ENCODE peak calls at places on chromosomes 7 and 10, in eight cellular contexts. V is fibroblast of mammary gland, L is lower lobe of right lung, T is SK-N-SH, H is GM23338, K is fibroblast of lung, M is AG04449, G is transverse colon. S is an unnamed sample.

GRCh38 chr10:117107280-117107679 is 30.8 kb downstream of the VAX1 start:
- DNase-seq in V (no peak), L (no peak), T (no peak), H (no peak), K (no peak), M (no peak), G (no peak), S (no peak)

GRCh38 chr7:98399903-98400537 is 870 bp downstream of the BAIAP2L1 start:
- DNase-seq in V (no peak), L (no peak), T (peak; percentile 73), H (peak; percentile 73), K (no peak), M (peak; percentile 16), G (no peak), S (peak; percentile 50)

GRCh38 chr10:111085690-111086353 is 9.0 kb downstream of the ADRA2A start:
- DNase-seq in V (no peak), L (no peak), T (no peak), H (no peak), K (no peak), M (no peak), G (no peak), S (no peak)

GRCh38 chr7:111929258-111929657 is 276.9 kb downstream of the DOCK4 start:
- DNase-seq in V (no peak), L (no peak), T (no peak), H (no peak), K (no peak), M (no peak), G (no peak), S (no peak)

GRCh38 chr7:5526190-5527037 is 102.8 kb upstream of the TNRC18 start:
- DNase-seq in V (peak; percentile 32), L (no peak), T (peak; percentile 31), H (peak; percentile 58), K (peak; percentile 63), M (no peak), G (peak; percentile 70), S (no peak)

GRCh38 chr10:6053816-6054581 is 8.2 kb downstream of the IL2RA start:
- DNase-seq in V (no peak), L (peak; percentile 77), T (no peak), H (no peak), K (no peak), M (no peak), G (peak; percentile 52), S (no peak)

GRCh38 chr10:71462642-71462935 is 65.9 kb downstream of the CDH23 start:
- DNase-seq in V (no peak), L (no peak), T (no peak), H (no peak), K (no peak), M (no peak), G (no peak), S (no peak)

GRCh38 chr10:132879408-132880147 is 62.8 kb downstream of the CFAP46 start:
- DNase-seq in V (no peak), L (no peak), T (no peak), H (no peak), K (no peak), M (no peak), G (no peak), S (no peak)

GRCh38 chr10:44926771-44927751 is 15.9 kb downstream of the TMEM72 start:
- DNase-seq in V (peak; percentile 51), L (no peak), T (no peak), H (no peak), K (no peak), M (no peak), G (no peak), S (peak; percentile 16)

GRCh38 chr7:32587431-32587948 is 92.2 kb downstream of the AVL9 start:
- DNase-seq in V (peak; percentile 93), L (no peak), T (no peak), H (no peak), K (peak; percentile 95), M (peak; percentile 46), G (no peak), S (peak; percentile 95)

GRCh38 chr7:34451923-34452322 is 206.1 kb upstream of the NPSR1 start:
- DNase-seq in V (peak; percentile 20), L (no peak), T (no peak), H (no peak), K (peak; percentile 35), M (peak; percentile 28), G (no peak), S (no peak)

GRCh38 chr7:74477188-74477587 is 23.5 kb downstream of the GTF2IRD1 start:
- DNase-seq in V (no peak), L (peak; percentile 60), T (no peak), H (no peak), K (no peak), M (no peak), G (no peak), S (no peak)

GRCh38 chr7:79454325-79454960 is 976 bp upstream of the MAGI2 start:
- DNase-seq in V (peak; percentile 49), L (peak; percentile 50), T (no peak), H (peak; percentile 52), K (no peak), M (no peak), G (peak; percentile 8), S (peak; percentile 71)

GRCh38 chr10:34176351-34176750 is 638.7 kb downstream of the PARD3 start:
- DNase-seq in V (no peak), L (no peak), T (no peak), H (no peak), K (no peak), M (no peak), G (no peak), S (no peak)

GRCh38 chr10:34179280-34179679 is 635.8 kb downstream of the PARD3 start:
- DNase-seq in V (no peak), L (no peak), T (no peak), H (no peak), K (no peak), M (no peak), G (no peak), S (no peak)

GRCh38 chr10:34178756-34179155 is 636.3 kb downstream of the PARD3 start:
- DNase-seq in V (peak; percentile 54), L (no peak), T (no peak), H (no peak), K (no peak), M (no peak), G (no peak), S (no peak)

GRCh38 chr10:34180749-34181148 is 634.3 kb downstream of the PARD3 start:
- DNase-seq in V (no peak), L (no peak), T (no peak), H (peak; percentile 69), K (no peak), M (no peak), G (no peak), S (no peak)

GRCh38 chr10:34178196-34178595 is 636.9 kb downstream of the PARD3 start:
- DNase-seq in V (no peak), L (no peak), T (no peak), H (peak; percentile 50), K (no peak), M (no peak), G (no peak), S (no peak)
- H3K4me3 ChIP-seq in V (no peak overlapping the region), L (no peak overlapping the region), T (no peak overlapping the region), H (peak overlapping the region; percentile 31), K (no peak overlapping the region), M (no peak overlapping the region), G (no peak overlapping the region), S (no peak overlapping the region)

DNA sequence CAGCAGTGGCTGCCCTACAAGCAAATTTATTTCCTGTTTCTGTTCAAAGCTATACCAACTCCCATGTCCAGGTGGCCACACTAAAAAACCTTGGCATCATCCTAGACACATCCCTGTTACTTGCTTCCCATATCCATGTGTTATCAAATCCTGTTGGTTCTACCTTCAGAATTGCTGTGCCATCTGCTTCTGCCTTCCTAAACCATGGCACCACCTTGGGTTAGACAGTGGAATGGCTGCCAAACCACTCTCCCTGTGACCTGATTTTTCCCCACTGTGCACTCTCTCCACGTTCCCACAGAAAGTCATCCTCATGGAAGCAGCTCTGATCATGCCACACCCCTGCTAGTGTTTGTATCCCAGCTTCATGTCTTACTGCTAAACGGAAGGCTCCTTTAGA is 697.6 kb upstream of the GALNT17 start:
- DNase-seq in V (peak; percentile 11), L (no peak), T (no peak), H (no peak), K (no peak), M (no peak), G (no peak), S (no peak)
- TF ChIP-seq CTCF in V (peak; percentile 11), L (no peak), T (peak; percentile 41), H (no peak), K (peak; percentile 9), M (no peak), G (no peak), S (no peak)

DNA sequence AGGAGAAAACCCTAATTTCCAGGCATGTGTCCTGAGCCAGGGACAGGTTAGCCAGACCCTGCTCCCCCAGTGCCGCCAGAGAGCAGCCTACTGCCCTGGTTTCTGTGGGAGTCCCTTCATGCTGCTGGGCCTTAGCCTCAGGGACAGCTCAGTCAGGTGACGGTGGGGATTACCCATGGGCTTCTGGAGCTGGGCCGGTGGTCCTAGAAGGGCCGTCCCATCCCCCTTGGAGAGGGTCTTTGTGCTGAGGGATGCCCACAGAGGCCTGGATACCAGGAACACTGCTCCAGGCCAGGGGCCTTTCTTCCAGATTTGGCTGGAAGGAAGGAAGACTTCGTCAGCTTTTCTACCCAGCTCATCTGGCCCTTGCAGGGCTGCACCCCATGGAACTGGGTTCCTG is 71.4 kb upstream of the ZNF722 start:
- DNase-seq in V (no peak), L (no peak), T (no peak), H (no peak), K (no peak), M (no peak), G (no peak), S (no peak)
- H3K4me3 ChIP-seq in V (no peak overlapping the region), L (peak overlapping the region; percentile 67), T (peak overlapping the region; percentile 77), H (no peak overlapping the region), K (no peak overlapping the region), M (no peak overlapping the region), G (no peak overlapping the region), S (no peak overlapping the region)

GRCh38 chr10:75499556-75499955 is 68.1 kb downstream of the LRMDA start:
- DNase-seq in V (no peak), L (no peak), T (no peak), H (no peak), K (no peak), M (no peak), G (no peak), S (no peak)

GRCh38 chr10:75505293-75505692 is 73.9 kb downstream of the LRMDA start:
- DNase-seq in V (no peak), L (no peak), T (no peak), H (no peak), K (no peak), M (no peak), G (no peak), S (no peak)

GRCh38 chr10:75498866-75499265 is 67.4 kb downstream of the LRMDA start:
- DNase-seq in V (no peak), L (no peak), T (no peak), H (no peak), K (no peak), M (no peak), G (no peak), S (no peak)

GRCh38 chr10:75502838-75503237 is 71.4 kb downstream of the LRMDA start:
- DNase-seq in V (no peak), L (no peak), T (no peak), H (no peak), K (no peak), M (no peak), G (no peak), S (no peak)

DNA sequence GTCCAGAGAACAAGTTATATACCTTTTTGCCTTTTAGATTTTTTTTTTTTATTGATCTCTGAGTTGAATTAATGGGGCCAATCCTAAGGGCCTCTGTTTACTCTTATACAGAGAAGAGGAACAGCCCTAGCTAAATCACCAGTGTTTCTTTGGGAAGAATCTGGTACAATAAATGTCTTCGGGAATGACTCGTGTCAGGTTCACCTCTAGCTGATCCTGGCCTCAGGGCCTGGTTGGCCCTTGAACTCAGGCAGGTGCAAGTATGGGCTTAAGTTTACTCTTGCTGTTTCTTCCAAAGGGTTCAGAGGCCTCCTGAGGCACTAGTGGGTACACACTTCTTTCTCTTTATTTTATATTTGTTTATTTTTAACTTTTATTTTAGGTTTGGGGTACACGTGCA is 71.0 kb downstream of the LRMDA start:
- DNase-seq in V (no peak), L (no peak), T (no peak), H (no peak), K (no peak), M (no peak), G (no peak), S (no peak)
- TF ChIP-seq CTCF in V (no peak), L (no peak), T (no peak), H (no peak), K (no peak), M (no peak), G (no peak), S (no peak)

S was measured in fibroblast of villous mesenchyme.